ENCODE peak calls at places on chromosome 19, in six cellular contexts. M, Y, G, K, D and A are unnamed samples. For H3K27me3, the result is how much of the 10 kb centered on the place peaks cover.

GRCh38 chr19:14127176-14127575 is 9.2 kb downstream of the ASF1B start:
- DNase-seq in M (no peak), Y (no peak), G (no peak), K (no peak), D (peak), A (no peak)

GRCh38 chr19:41570179-41570578 is 5.8 kb upstream of the CEACAM21 start:
- DNase-seq in M (no peak), Y (no peak), G (no peak), K (no peak), D (no peak), A (no peak)

GRCh38 chr19:308471-309205 is 17.4 kb upstream of the PLPP2 start:
- DNase-seq in M (no peak), Y (no peak), G (no peak), K (no peak), D (peak), A (no peak)

GRCh38 chr19:18160792-18161690 is 8.1 kb downstream of the PIK3R2 start:
- DNase-seq in M (no peak), Y (peak), G (peak), K (peak), D (no peak), A (peak)

GRCh38 chr19:19140476-19140875 is 2.2 kb upstream of the TMEM161A start:
- DNase-seq in M (no peak), Y (no peak), G (no peak), K (no peak), D (no peak), A (peak)

GRCh38 chr19:19551862-19552192 is 13.8 kb downstream of the CILP2 start:
- DNase-seq in M (no peak), Y (no peak), G (no peak), K (no peak), D (no peak), A (no peak)

GRCh38 chr19:45076029-45076850 is at the start of gene ZNF296:
- DNase-seq in M (peak), Y (peak), G (peak), K (peak), D (peak), A (peak)

GRCh38 chr19:48363810-48364563 is at the start of the genes SYNGR4 and TMEM143:
- DNase-seq in M (peak), Y (peak), G (peak), K (peak), D (peak), A (peak)

GRCh38 chr19:19422156-19422555 is 16.7 kb downstream of the GATAD2A start:
- DNase-seq in M (no peak), Y (no peak), G (no peak), K (no peak), D (no peak), A (no peak)

GRCh38 chr19:3518231-3518630 is 12.1 kb downstream of the FZR1 start:
- DNase-seq in M (peak), Y (no peak), G (no peak), K (no peak), D (no peak), A (no peak)

DNA sequence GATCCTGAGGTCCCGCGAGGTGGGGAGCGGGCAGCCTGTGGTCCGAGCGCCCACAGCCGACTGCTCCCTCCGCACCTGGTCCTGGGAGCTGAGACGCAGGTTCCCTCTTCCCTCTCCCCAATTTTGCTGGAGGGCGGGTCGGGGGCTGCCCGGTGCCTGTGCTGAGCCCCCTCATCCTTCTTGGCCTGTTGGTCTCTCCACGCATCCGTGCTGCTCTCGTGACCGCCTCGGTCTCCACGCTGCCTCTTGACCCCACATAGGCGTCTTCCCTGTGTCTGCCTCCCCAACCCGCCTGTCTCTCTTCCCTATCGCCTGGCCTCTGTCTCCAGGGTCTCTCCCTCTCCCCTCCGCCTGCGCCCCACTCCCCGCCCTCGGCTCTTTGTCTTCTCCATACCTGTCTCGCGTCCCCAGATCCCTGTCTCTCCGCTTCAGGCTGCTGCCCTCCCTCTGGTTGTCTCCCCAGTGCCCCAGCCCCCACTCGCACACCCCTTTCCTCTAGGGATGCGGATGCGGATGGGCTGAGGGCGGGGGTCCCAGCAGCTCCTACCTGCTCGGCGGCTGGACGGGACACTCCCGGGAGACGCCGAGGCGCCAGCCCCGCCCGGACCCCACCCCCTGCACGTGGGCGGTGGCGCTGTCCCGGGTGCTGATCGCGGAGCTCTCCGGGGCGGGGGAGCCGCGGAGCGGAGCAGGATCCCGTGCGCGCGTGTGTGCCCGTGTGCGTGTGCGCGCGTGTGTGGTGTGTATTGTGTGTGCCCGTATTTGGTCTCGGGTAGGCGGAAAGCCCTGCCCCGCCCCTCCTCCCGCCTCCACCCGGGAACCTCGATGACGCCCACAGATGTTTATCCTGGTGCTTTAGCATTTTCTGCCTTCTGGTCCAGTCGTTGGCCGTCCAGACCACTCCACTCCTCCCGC is at the start of gene SYT5:
- DNase-seq in M (no peak), Y (peak), G (peak), K (peak), D (no peak), A (peak)
- H3K27me3 ChIP-seq in M (under half), Y (half or more), G (under half), K (under half), D (half or more), A (under half)

DNA sequence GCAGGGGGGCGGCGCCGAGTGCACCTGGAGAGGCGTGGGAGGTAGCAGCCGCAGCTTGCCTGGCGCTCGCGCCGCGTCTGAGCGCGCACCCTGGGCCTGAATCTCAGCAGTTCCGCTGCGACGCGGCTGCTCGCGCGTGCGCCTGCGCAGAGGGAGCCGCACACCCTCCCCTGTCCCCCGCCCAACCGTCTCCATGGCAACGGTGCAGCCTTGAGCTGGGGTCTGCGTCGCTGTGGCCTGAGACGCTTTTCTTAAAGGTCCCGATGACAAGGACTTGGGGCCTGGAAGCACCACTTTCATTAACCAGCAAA is at the start of gene PNMA8B:
- DNase-seq in M (peak), Y (no peak), G (peak), K (peak), D (peak), A (no peak)
- H3K27me3 ChIP-seq in M (under half), Y (under half), G (under half), K (under half), D (under half), A (under half)

GRCh38 chr19:5338661-5339469 is 1.7 kb downstream of the PTPRS start:
- DNase-seq in M (no peak), Y (no peak), G (peak), K (no peak), D (no peak), A (no peak)
- H3K27me3 ChIP-seq in M (under half), Y (under half), G (under half), K (under half), D (half or more), A (under half)

GRCh38 chr19:30249911-30250310 is 122.3 kb upstream of the ZNF536 start:
- DNase-seq in M (no peak), Y (no peak), G (no peak), K (no peak), D (no peak), A (no peak)

GRCh38 chr19:30254789-30255188 is 117.4 kb upstream of the ZNF536 start:
- DNase-seq in M (no peak), Y (no peak), G (no peak), K (no peak), D (no peak), A (no peak)

GRCh38 chr19:30254214-30254613 is 118.0 kb upstream of the ZNF536 start:
- DNase-seq in M (no peak), Y (no peak), G (no peak), K (no peak), D (no peak), A (no peak)

GRCh38 chr19:30253581-30253996 is 118.6 kb upstream of the ZNF536 start:
- DNase-seq in M (no peak), Y (no peak), G (no peak), K (peak), D (no peak), A (peak)

DNA sequence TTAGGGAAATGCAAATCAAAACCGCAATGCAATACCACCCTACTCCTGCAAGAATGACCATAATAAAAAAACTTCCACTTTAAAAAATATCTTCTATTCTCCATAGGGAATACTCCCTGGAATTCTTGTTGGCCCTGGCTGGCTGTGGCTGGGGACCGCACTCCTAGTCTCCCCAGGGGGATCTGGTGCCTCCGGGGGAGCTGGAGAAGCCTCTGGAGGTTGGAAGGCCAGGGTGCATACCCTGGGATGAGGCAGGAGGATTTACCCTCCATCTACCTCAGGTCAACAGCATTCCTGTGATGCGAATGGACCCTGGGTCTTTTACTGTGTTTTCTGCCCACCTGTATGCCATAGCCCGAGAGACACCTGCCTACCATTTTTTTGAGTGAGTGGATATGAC is 120.0 kb upstream of the ZNF536 start:
- DNase-seq in M (no peak), Y (no peak), G (no peak), K (no peak), D (no peak), A (no peak)
- H3K27me3 ChIP-seq in M (under half), Y (under half), G (under half), K (under half), D (half or more), A (under half)

DNA sequence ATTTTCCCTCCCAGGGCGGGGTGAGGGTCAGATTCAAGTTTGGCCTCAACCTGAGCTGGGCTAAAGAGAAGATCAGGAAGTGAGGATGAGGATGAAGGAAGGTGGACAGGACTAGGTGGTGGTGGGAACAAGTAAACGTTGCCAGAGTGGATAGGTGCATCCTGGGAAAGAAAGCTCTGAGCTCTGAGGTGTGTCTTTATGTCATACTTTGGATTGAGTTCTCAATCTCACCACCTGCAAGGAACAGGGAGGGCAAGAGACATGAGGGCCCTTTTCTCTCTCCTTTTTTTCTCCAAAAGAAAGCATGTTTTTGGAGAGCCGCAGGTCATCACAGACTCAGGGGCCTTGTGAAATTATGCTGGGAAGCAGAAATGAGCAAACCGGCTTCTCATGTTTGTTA is 38.2 kb upstream of the IGFL1 start:
- DNase-seq in M (no peak), Y (no peak), G (no peak), K (no peak), D (no peak), A (no peak)
- H3K27me3 ChIP-seq in M (under half), Y (under half), G (under half), K (under half), D (half or more), A (under half)

DNA sequence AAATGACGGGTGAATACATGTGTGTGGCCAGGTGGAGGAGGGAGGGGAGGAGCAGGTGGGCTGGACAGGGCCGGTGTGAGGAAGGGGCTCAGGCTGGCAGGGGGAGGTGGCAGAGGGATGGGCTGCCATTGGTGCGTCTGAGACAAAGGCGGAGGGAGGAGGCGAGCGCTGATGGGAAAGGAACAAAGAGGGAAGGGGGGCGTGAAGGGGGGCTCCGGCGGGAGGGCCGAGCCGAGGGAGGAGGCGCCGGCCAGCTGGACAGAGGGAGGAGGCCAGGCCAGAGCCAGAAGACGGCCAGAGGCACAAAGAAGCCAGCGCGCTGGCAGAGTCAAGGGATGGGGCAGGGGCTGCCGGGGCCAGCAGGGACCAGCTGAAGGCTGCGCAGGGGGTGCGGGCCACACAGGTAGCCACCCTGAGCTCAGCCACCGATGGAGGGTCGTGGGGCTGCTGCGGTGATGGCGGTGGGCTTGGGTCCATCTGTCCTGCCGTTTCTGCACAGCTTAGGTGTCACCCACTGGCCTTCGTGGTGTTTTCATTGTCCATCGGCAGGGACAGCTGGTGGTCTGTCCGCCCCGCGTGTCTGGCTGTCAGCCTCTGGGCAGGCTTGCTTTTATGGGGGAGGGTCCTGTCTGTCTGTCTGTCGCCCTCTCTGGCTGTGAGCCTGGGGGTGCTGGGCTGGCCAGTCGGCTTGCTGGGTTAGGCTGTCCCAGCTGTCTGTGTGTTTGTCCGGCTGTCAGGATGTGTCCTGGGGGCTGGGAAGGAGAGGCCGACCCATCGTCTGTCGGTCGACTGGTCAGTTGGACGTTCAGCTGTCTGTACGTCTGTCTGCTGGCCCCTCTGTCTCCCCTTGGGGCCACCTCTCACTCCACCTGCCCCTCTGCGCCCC is 2.2 kb downstream of the APC2 start:
- DNase-seq in M (no peak), Y (no peak), G (no peak), K (no peak), D (no peak), A (no peak)
- H3K27me3 ChIP-seq in M (half or more), Y (half or more), G (under half), K (half or more), D (half or more), A (under half)

GRCh38 chr19:12956446-12957388 is at the start of gene GADD45GIP1:
- DNase-seq in M (peak), Y (peak), G (no peak), K (peak), D (peak), A (peak)
- H3K27me3 ChIP-seq in M (under half), Y (under half), G (under half), K (under half), D (under half), A (under half)

GRCh38 chr19:12837225-12837624 is 1.1 kb upstream of the MAST1 start:
- DNase-seq in M (no peak), Y (no peak), G (no peak), K (no peak), D (no peak), A (no peak)

GRCh38 chr19:12840091-12841079 is 2.1 kb downstream of the MAST1 start:
- DNase-seq in M (peak), Y (peak), G (peak), K (peak), D (no peak), A (peak)

GRCh38 chr19:12841094-12841493 is 2.8 kb downstream of the MAST1 start:
- DNase-seq in M (peak), Y (no peak), G (peak), K (peak), D (no peak), A (no peak)

GRCh38 chr19:12838182-12838890 is at the start of gene MAST1:
- DNase-seq in M (no peak), Y (peak), G (no peak), K (peak), D (no peak), A (peak)

GRCh38 chr19:12838893-12839656 is 760 bp downstream of the MAST1 start:
- DNase-seq in M (no peak), Y (peak), G (no peak), K (no peak), D (no peak), A (no peak)
- H3K27me3 ChIP-seq in M (under half), Y (half or more), G (under half), K (half or more), D (half or more), A (half or more)